ENCODE peak calls at places on chromosome 16, in six cellular contexts. R, Q, N, B, U and S are unnamed samples.

GRCh38 chr16:27966756-27967155 is 96.8 kb downstream of the GSG1L start:
- DNase-seq in U (no peak), R (no peak), Q (no peak), N (no peak), B (no peak), S (peak; percentile 24)

GRCh38 chr16:4253394-4254150 is 11.7 kb upstream of the SRL start:
- DNase-seq in N (peak; percentile 100), B (peak; percentile 99), R (peak; percentile 100), Q (peak; percentile 97), U (peak; percentile 100), S (peak; percentile 100)

GRCh38 chr16:56974549-56975300 is 13.0 kb downstream of the CETP start:
- DNase-seq in U (no peak), N (no peak), R (no peak), Q (no peak), B (no peak), S (no peak)

GRCh38 chr16:84648595-84649510 is 542 bp downstream of the KLHL36 start:
- DNase-seq in U (peak; percentile 88), R (peak; percentile 48), B (no peak), Q (no peak), N (peak; percentile 76), S (peak; percentile 81)

GRCh38 chr16:11572301-11572995 is 14.3 kb downstream of the LITAF start:
- DNase-seq in N (no peak), Q (no peak), R (no peak), B (no peak), U (peak; percentile 48), S (no peak)

GRCh38 chr16:48366165-48367093 is 18.8 kb downstream of the SIAH1 start:
- DNase-seq in N (no peak), Q (peak; percentile 61), U (no peak), R (peak; percentile 51), B (peak; percentile 94), S (peak; percentile 79)

GRCh38 chr16:66959645-66960177 is 1.4 kb upstream of the CES3 start:
- DNase-seq in Q (no peak), U (no peak), B (no peak), N (no peak), R (no peak), S (no peak)

GRCh38 chr16:5025171-5025632 is 8.5 kb downstream of the NAGPA start:
- DNase-seq in N (no peak), B (no peak), R (no peak), U (no peak), Q (no peak), S (no peak)

GRCh38 chr16:79049040-79049439 is 551.5 kb downstream of the MAF start:
- DNase-seq in U (no peak), R (no peak), Q (no peak), B (no peak), N (no peak), S (no peak)

GRCh38 chr16:48597563-48598392 is 12.2 kb downstream of the N4BP1 start:
- DNase-seq in U (no peak), N (no peak), Q (no peak), B (peak; percentile 66), R (no peak), S (no peak)

GRCh38 chr16:4686497-4687210 is 6.7 kb upstream of the NUDT16L1 start:
- DNase-seq in N (peak; percentile 39), R (no peak), Q (no peak), B (no peak), U (no peak), S (peak; percentile 63)

GRCh38 chr16:3655030-3655790 is 719 bp downstream of the DNASE1 start:
- DNase-seq in U (peak; percentile 60), B (no peak), R (no peak), Q (no peak), N (no peak), S (peak; percentile 55)

GRCh38 chr16:28511031-28511430 is 4.4 kb upstream of the IL27 start:
- DNase-seq in U (no peak), N (no peak), Q (no peak), R (no peak), B (no peak), S (no peak)

GRCh38 chr16:81647527-81647926 is 131.6 kb upstream of the PLCG2 start:
- DNase-seq in R (no peak), U (peak; percentile 46), Q (peak; percentile 73), B (peak; percentile 47), N (no peak), S (no peak)

GRCh38 chr16:3027983-3028715 is 4.3 kb downstream of the THOC6 start:
- DNase-seq in Q (no peak), U (peak; percentile 94), R (peak; percentile 85), B (peak; percentile 46), N (peak; percentile 91), S (peak; percentile 85)

GRCh38 chr16:3519581-3519980 is 18.8 kb downstream of the CLUAP1 start:
- DNase-seq in U (no peak), B (peak; percentile 24), R (no peak), N (no peak), Q (no peak), S (no peak)

GRCh38 chr16:57422026-57422944 is 17.7 kb downstream of the CCL17 start:
- DNase-seq in U (no peak), N (no peak), Q (no peak), B (peak; percentile 53), R (peak; percentile 51), S (peak; percentile 80)

GRCh38 chr16:71724320-71724751 is at the start of gene PHLPP2:
- DNase-seq in Q (no peak), U (no peak), N (no peak), R (no peak), B (no peak), S (no peak)

GRCh38 chr16:79839851-79840321 is 239.3 kb upstream of the MAF start:
- DNase-seq in N (no peak), Q (no peak), B (no peak), U (no peak), R (no peak), S (peak; percentile 71)

GRCh38 chr16:68292425-68292824 is 18.3 kb downstream of the SLC7A6OS start:
- DNase-seq in R (no peak), U (no peak), Q (no peak), N (no peak), B (no peak), S (no peak)

GRCh38 chr16:30571444-30572322 is at the start of gene ZNF688:
- DNase-seq in R (peak; percentile 97), N (peak; percentile 95), U (peak; percentile 98), B (peak; percentile 99), Q (no peak), S (peak; percentile 99)
- TF ChIP-seq CTCF in R (peak; percentile 18), N (no peak), U (no peak), B (no peak), Q (no peak), S (no peak)

GRCh38 chr16:883781-884180 is 83.2 kb upstream of the GNG13 start:
- DNase-seq in N (no peak), U (no peak), Q (no peak), R (no peak), B (no peak), S (no peak)
- TF ChIP-seq CTCF in N (no peak), U (no peak), Q (no peak), R (no peak), B (no peak), S (no peak)

GRCh38 chr16:77636615-77637014 is 85.7 kb upstream of the NUDT7 start:
- DNase-seq in R (no peak), B (no peak), Q (no peak), U (no peak), N (no peak), S (no peak)
- TF ChIP-seq CTCF in R (no peak), B (no peak), Q (no peak), U (no peak), N (no peak), S (no peak)

DNA sequence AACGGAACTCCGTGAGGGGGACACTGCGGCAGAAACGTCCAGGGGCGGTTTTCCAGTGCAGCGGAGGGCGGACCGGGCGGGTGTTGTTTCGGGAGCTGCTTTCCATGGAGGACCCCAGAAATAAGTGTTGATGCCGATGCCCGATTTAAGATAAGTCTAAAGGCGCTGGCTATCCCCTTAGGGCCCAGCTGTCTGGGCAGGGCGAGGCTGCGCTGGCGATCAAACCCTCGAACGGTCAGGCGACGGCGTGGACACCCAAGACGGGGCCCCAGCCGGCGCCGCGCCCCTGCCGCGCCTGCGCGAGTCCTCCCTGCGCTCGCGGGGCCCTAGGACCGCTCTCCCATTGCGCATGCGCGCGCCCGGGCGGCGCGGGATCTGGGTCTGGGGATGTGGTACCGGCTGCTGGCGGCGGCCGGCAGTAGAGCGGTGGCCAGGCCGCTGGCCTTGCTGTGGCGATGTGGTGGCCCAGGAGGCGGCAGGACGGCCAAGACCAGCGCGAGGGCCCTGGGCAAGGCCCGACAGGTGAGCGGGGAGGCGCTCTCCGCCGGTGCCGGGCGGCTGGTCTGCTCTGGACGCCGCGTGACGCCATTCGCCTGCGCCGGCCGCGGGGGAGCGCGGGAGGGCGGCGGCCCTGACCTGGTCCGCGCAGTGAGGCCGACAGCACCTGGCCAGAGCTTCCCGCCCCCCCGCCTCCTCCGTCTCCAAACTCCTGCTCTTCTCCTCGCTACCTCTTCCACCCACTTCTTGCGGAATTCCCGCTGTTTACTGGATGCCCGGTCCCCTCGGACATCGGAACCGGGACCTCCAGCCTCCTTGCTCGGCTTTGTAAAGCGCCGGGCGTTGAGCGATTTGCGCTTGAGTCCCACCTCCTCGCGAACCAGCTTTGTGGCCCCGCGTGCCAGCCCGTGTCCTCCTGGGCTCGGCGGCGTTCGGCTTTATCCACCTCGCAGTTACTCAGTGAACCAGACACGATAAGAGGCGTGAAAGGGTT is 24.0 kb downstream of the DEF8 start:
- DNase-seq in B (peak; percentile 86), Q (peak; percentile 57), N (peak; percentile 97), R (peak; percentile 86), U (peak; percentile 97), S (peak; percentile 95)
- TF ChIP-seq CTCF in B (no peak), Q (peak; percentile 8), N (no peak), R (peak; percentile 8), U (no peak), S (no peak)

GRCh38 chr16:8572919-8573724 is 17.2 kb downstream of the TMEM114 start:
- DNase-seq in U (no peak), Q (peak; percentile 21), N (no peak), B (peak; percentile 57), R (no peak), S (no peak)
- TF ChIP-seq CTCF in U (peak; percentile 20), Q (peak; percentile 65), N (peak; percentile 16), B (peak; percentile 62), R (peak; percentile 23), S (no peak)

DNA sequence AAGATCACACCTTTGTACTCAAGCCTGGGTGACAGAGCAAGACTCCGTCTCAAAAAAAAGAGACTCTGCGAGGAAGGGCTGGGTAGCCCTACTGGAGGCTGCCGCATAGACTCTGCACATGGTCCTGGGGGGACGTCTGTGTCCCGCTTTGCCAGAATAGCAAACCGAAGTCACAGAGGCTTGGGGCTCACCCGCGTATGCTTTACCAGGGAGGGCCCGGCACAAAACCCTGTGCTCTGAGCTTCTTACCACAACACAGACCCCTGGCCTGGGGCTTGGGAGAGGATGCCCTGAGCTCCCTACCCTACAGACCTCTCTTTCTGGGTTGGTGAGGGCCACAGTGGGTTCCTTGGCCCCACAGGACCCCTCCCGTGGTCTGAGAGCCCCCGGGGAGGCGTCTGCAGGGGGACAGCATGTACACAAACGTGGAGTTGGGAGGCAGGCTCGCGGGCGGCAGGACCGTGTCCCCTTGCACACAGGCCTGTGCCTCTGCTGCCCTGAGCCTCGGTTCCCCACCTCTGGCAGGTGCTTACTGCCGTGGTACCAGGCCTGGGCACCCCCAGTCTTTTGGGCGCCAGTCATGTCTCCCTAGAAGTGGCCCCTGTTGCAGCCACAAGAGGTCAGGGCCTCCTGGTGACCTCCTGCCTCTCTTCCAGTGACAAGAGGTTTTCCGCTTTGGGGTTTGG is 13.8 kb downstream of the CPNE7 start:
- DNase-seq in R (no peak), N (no peak), B (no peak), U (no peak), Q (no peak), S (no peak)
- TF ChIP-seq CTCF in R (no peak), N (no peak), B (no peak), U (no peak), Q (no peak), S (no peak)